ENCODE peak calls at places on chromosomes 12 and 14, in seven cellular contexts. R, T, E, O, P, U and N are unnamed samples. For H3K36me3, the result is how much of the 10 kb centered on the place peaks cover.

GRCh38 chr14:39491134-39491541 is 58.9 kb upstream of the FBXO33 start:
- DNase-seq in E (peak), R (no peak), O (peak), P (no peak), U (no peak), T (peak), N (no peak)

GRCh38 chr12:105427883-105428282 is 97.4 kb downstream of the C12orf75 start:
- DNase-seq in U (no peak), R (no peak), E (no peak), T (no peak), P (no peak), O (peak), N (no peak)

GRCh38 chr12:30088259-30088995 is 304.7 kb upstream of the TMTC1 start:
- DNase-seq in E (no peak), R (no peak), U (no peak), O (no peak), T (no peak), P (no peak), N (no peak)

GRCh38 chr12:114869091-114869834 is 185.3 kb upstream of the TBX3 start:
- DNase-seq in T (no peak), E (peak), O (peak), U (no peak), P (no peak), R (no peak), N (no peak)

GRCh38 chr12:71594214-71594948 is 69.3 kb downstream of the ZFC3H1 start:
- DNase-seq in O (peak), T (peak), R (no peak), E (no peak), U (no peak), P (no peak), N (no peak)

GRCh38 chr12:12979731-12980259 is 20.3 kb downstream of the HEBP1 start:
- DNase-seq in U (peak), T (no peak), O (peak), R (no peak), P (no peak), E (peak), N (no peak)

GRCh38 chr14:35161231-35161630 is 38.9 kb downstream of the PRORP start:
- DNase-seq in U (no peak), T (no peak), R (no peak), E (no peak), O (no peak), P (no peak), N (no peak)

GRCh38 chr12:113609692-113610469 is 138.2 kb upstream of the LHX5 start:
- DNase-seq in O (no peak), U (no peak), R (no peak), E (peak), P (no peak), T (no peak), N (peak)

GRCh38 chr12:51785906-51786305 is 62.6 kb downstream of the FIGNL2 start:
- DNase-seq in O (no peak), R (no peak), E (no peak), U (no peak), T (no peak), P (no peak), N (no peak)

GRCh38 chr14:64766430-64767151 is 62.4 kb downstream of the PLEKHG3 start:
- DNase-seq in T (no peak), R (no peak), P (no peak), O (peak), E (peak), U (no peak), N (no peak)

GRCh38 chr12:5083955-5084849 is 40.5 kb downstream of the KCNA5 start:
- DNase-seq in U (no peak), T (peak), O (peak), E (peak), P (no peak), R (no peak), N (no peak)

GRCh38 chr14:72128629-72129028 is 196.4 kb downstream of the RGS6 start:
- DNase-seq in P (no peak), U (no peak), T (no peak), O (no peak), E (no peak), R (no peak), N (no peak)

GRCh38 chr12:58105225-58106119 is 164.1 kb downstream of the ATP23 start:
- DNase-seq in P (no peak), O (peak), U (no peak), E (no peak), T (no peak), R (no peak), N (no peak)

GRCh38 chr12:124518051-124518932 is 49.1 kb downstream of the NCOR2 start:
- DNase-seq in O (peak), U (peak), R (peak), T (no peak), P (peak), E (peak), N (peak)

GRCh38 chr14:65412881-65413738 is 580 bp downstream of the FUT8 start:
- DNase-seq in T (peak), P (peak), O (peak), U (no peak), R (no peak), E (peak), N (peak)

GRCh38 chr12:87813476-87814234 is 215.5 kb downstream of the C12orf50 start:
- DNase-seq in R (no peak), E (no peak), O (no peak), T (no peak), P (no peak), U (no peak), N (no peak)

GRCh38 chr14:57317248-57317833 is 48.6 kb downstream of the AP5M1 start:
- DNase-seq in T (peak), U (peak), P (peak), E (peak), O (peak), R (no peak), N (peak)

GRCh38 chr12:121963341-121964018 is 45.1 kb downstream of the CFAP251 start:
- DNase-seq in P (no peak), E (no peak), U (no peak), T (no peak), R (no peak), O (no peak), N (no peak)

GRCh38 chr12:30019386-30020140 is 235.8 kb upstream of the TMTC1 start:
- DNase-seq in T (no peak), U (no peak), E (no peak), O (no peak), P (no peak), R (no peak), N (no peak)

GRCh38 chr12:6233121-6233971 is 33.1 kb downstream of the CD9 start:
- DNase-seq in R (no peak), T (no peak), E (no peak), O (no peak), P (no peak), U (no peak), N (no peak)

GRCh38 chr12:6819069-6820030 is 2.3 kb upstream of the GPR162 start:
- DNase-seq in O (peak), P (no peak), E (no peak), T (no peak), R (no peak), U (no peak), N (peak)

GRCh38 chr12:120468846-120469449 is 600 bp downstream of the SRSF9 start:
- DNase-seq in P (peak), T (peak), U (peak), R (no peak), O (no peak), E (no peak), N (peak)

GRCh38 chr14:24701031-24701430 is 67.0 kb upstream of the GZMB start:
- DNase-seq in E (no peak), P (no peak), O (peak), R (no peak), U (no peak), T (no peak), N (no peak)

GRCh38 chr12:5522358-5523335 is 90.7 kb downstream of the NTF3 start:
- DNase-seq in E (no peak), P (no peak), O (no peak), T (no peak), U (no peak), R (no peak), N (no peak)

GRCh38 chr14:102659797-102660196 is 67.3 kb downstream of the RCOR1 start:
- DNase-seq in E (no peak), P (no peak), T (no peak), U (no peak), R (no peak), O (no peak), N (no peak)

GRCh38 chr12:126447346-126447745 is 1382.1 kb downstream of the AACS start:
- DNase-seq in E (no peak), T (no peak), R (no peak), P (no peak), O (no peak), U (no peak), N (no peak)

GRCh38 chr12:104136577-104136976 is 1.4 kb downstream of the NFYB start:
- DNase-seq in U (no peak), E (no peak), T (peak), R (no peak), O (no peak), P (no peak), N (no peak)

GRCh38 chr12:87323369-87323768 is 705.8 kb downstream of the C12orf50 start:
- DNase-seq in O (no peak), R (no peak), U (no peak), T (no peak), P (no peak), E (no peak), N (no peak)

GRCh38 chr14:60303745-60304144 is 54.7 kb downstream of the PPM1A start:
- DNase-seq in P (no peak), U (peak), E (no peak), R (no peak), O (no peak), T (no peak), N (no peak)

GRCh38 chr12:2980630-2981029 is 21.4 kb downstream of the TEAD4 start:
- DNase-seq in O (no peak), E (no peak), U (no peak), R (no peak), T (no peak), P (no peak), N (no peak)

GRCh38 chr12:65741662-65742480 is 82.4 kb upstream of the HMGA2 start:
- DNase-seq in P (no peak), U (peak), T (peak), R (no peak), E (peak), O (peak), N (peak)

GRCh38 chr12:34390846-34391700 is 368.8 kb downstream of the ALG10 start:
- DNase-seq in R (no peak), U (no peak), T (no peak), P (no peak), E (no peak), O (no peak), N (no peak)

GRCh38 chr12:116759783-116760581 is 21.9 kb downstream of the RNFT2 start:
- DNase-seq in T (peak), R (no peak), O (peak), E (no peak), U (peak), P (no peak), N (peak)

GRCh38 chr14:55908071-55908470 is 210.1 kb upstream of the PELI2 start:
- DNase-seq in T (no peak), O (no peak), U (no peak), P (no peak), R (no peak), E (no peak), N (no peak)

GRCh38 chr14:69683971-69684370 is 72.6 kb downstream of the SUSD6 start:
- DNase-seq in T (no peak), P (no peak), R (no peak), E (no peak), O (no peak), U (no peak), N (no peak)
- H3K27ac ChIP-seq in T (peak), P (no peak), R (peak), E (no peak), O (no peak), U (no peak), N (no peak)

GRCh38 chr12:76055393-76055792 is 23.8 kb upstream of the PHLDA1 start:
- DNase-seq in T (no peak), O (peak), R (no peak), U (no peak), E (no peak), P (no peak), N (no peak)
- H3K36me3 ChIP-seq in T (half or more), O (under half), R (under half), U (under half), E (half or more), P (under half), N (half or more)

GRCh38 chr12:16524378-16524777 is 81.6 kb downstream of the LMO3 start:
- DNase-seq in T (no peak), U (no peak), P (no peak), E (no peak), R (no peak), O (no peak), N (no peak)
- H3K27ac ChIP-seq in T (no peak), U (no peak), P (no peak), E (no peak), R (no peak), O (no peak), N (no peak)

GRCh38 chr14:90777830-90778467 is 38.3 kb downstream of the TTC7B start:
- DNase-seq in E (no peak), R (no peak), T (no peak), O (no peak), U (peak), P (no peak), N (no peak)
- H3K36me3 ChIP-seq in E (under half), R (under half), T (half or more), O (under half), U (under half), P (under half), N (half or more)

DNA sequence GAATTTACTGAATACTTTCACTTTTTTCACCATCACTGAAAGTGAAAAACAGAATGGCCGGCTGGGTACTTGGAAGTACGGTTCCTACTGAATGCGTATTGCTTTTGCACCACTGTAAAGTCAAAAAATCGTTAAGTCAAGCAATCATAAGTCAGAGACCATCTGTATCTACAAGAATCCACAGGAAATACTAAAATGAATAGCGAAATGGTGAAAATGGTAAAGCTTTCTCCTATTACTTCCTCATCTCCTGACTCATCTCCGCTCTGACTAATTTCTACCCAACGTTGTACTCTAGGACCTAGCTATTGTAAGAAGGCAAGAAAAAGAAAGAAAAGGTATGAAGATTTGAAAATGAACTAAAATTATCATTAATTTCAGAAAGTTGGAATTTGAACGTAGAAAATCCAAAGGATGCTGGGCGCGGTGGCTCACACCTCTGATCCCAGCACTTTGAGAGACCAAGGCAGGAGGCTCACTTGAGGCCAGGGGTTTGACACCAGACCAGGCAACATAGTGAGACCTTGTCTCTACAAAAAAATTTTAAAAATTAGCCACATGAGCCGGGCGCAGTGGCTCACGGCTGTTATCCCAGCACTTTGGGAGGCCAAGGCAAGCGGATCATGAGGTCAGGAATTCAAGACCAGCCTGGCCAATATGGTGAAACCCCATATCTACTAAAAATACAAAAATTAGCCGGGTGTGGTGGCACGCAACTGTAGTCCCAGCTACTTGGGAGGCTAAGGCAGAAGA is 5.3 kb upstream of the CDCA4 start:
- DNase-seq in P (no peak), T (no peak), E (no peak), O (no peak), R (no peak), U (no peak), N (no peak)
- H3K27ac ChIP-seq in P (no peak), T (no peak), E (no peak), O (no peak), R (no peak), U (no peak), N (no peak)

DNA sequence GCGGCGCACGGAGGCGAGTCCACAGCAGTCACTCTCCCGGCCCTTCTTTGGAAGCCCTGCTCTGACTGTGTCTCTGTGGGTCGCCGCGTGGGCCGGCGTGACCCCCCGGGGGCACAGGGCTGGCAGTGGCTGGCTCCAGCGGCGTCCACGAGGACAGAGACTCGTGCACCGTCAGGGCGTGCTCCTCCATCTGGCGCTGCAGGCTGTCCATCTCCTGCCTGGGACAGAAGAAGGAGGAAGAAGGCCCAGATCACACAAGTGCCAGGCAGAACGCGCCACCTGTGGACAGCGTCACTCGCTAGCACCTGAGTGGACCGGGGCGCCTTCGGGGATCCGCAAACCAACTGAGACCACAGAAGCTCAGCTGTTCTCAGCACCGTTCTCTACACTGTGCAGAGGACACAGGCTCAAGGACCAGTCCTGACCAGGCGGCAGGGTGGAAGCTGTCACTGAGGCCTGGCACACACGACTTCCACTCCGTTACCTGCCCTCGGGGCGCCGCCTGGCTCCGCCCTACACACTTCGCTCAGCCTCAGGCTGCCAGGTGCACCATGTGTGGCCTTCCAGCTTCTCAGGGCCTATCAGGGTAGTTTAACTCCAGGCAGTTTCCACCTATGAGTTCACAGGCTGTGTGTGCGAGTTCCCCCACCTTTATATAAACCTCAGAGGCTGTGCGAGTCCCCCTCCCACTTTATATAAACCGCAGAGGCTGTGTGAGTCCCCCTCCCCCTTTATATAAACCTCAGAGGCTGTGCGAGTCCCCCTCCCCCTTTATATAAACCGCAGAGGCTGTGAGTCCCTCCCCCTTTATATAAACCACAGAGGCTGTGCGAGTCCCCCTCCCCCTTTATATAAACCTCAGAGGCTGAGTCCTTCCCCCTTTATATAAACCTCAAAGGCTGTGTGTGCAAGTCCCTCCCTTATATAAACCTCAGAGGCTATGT is 11.7 kb upstream of the ANKLE2 start:
- DNase-seq in P (no peak), U (no peak), O (no peak), T (no peak), R (no peak), E (no peak), N (no peak)
- H3K36me3 ChIP-seq in P (under half), U (under half), O (under half), T (half or more), R (under half), E (under half), N (half or more)

GRCh38 chr14:50020184-50020583 is 96.2 kb downstream of the VCPKMT start:
- DNase-seq in P (no peak), R (no peak), E (no peak), U (no peak), T (no peak), O (no peak), N (no peak)

GRCh38 chr14:50020799-50021198 is 95.6 kb downstream of the VCPKMT start:
- DNase-seq in T (no peak), R (no peak), E (no peak), O (no peak), P (no peak), U (no peak), N (no peak)

GRCh38 chr14:50023671-50024490 is 92.5 kb downstream of the VCPKMT start:
- DNase-seq in R (no peak), T (no peak), E (no peak), P (no peak), O (no peak), U (no peak), N (no peak)

GRCh38 chr14:50022661-50023060 is 93.7 kb downstream of the VCPKMT start:
- DNase-seq in T (no peak), U (no peak), P (no peak), E (no peak), R (no peak), O (no peak), N (no peak)

DNA sequence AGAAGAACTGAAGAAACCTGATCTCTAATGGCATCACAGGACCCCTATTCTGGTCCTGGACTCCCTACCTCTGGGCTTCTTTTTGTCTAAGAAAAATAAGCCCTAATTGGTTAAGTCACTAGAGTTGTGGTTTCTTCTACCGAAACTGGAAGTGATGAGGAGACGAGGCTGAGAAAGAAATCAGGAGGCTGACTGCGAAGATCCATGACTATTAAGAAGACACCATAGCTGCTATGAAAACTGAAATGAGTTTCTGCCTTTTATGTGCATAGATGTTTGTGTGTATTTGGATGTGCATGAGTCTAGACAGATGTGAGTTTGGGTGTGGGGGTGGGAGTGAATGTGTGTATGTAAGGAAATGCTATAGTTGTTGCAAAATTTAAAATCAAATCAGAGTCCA is 95.1 kb downstream of the VCPKMT start:
- DNase-seq in O (no peak), P (no peak), U (no peak), T (no peak), E (no peak), R (no peak), N (no peak)
- H3K27ac ChIP-seq in O (no peak), P (no peak), U (no peak), T (no peak), E (no peak), R (no peak), N (no peak)

GRCh38 chr12:50127546-50127945 is 15.5 kb downstream of the COX14 start:
- DNase-seq in U (no peak), O (no peak), T (no peak), E (no peak), R (no peak), P (no peak), N (peak)
- H3K36me3 ChIP-seq in U (under half), O (under half), T (half or more), E (under half), R (under half), P (under half), N (half or more)

DNA sequence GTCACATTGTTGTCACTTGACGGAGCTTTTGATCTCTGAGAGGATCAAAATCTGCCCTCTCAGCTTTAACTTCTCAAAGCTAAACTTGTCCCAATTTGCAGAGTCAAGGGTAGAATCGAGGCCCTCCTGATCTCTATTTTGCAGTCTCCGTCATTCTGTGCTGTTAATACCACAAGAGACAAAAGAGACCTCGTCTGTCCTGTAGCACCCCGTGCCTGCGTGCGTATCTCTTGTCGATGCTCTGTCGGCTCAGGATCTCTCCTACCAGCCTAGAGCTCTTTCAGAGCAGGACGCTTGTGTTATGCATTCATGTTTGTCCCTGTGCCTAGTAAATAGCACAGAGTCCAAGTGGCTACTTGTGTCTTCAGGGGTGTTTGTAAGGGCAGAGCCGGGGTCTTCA is 5.1 kb downstream of the EVL start:
- DNase-seq in O (no peak), U (no peak), T (no peak), E (no peak), P (no peak), R (no peak), N (no peak)
- H3K27ac ChIP-seq in O (no peak), U (no peak), T (no peak), E (no peak), P (no peak), R (peak), N (no peak)